ENCODE peak calls at places on chromosomes 13 and 19, in ten cellular contexts. K, F, Y, G, X, N, L, C, O and R are unnamed samples.

GRCh38 chr19:14550201-14550754 is 20.9 kb downstream of the TECR start:
- DNase-seq in K (peak), F (no peak), Y (no peak), G (no peak), X (no peak), N (no peak), L (no peak), C (no peak), O (no peak), R (no peak)

GRCh38 chr19:29569038-29569911 is 36.8 kb upstream of the POP4 start:
- DNase-seq in K (no peak), F (no peak), Y (no peak), G (no peak), X (no peak), N (no peak), L (no peak), C (no peak), O (no peak), R (no peak)

GRCh38 chr19:35438527-35438926 is 9.5 kb upstream of the FFAR2 start:
- DNase-seq in K (peak), F (no peak), Y (no peak), G (no peak), X (peak), N (no peak), L (no peak), C (no peak), O (no peak), R (no peak)

GRCh38 chr13:104477256-104477655 is 1411.0 kb upstream of the SLC10A2 start:
- DNase-seq in K (no peak), F (no peak), Y (no peak), G (peak), X (no peak), N (no peak), L (no peak), C (peak), O (no peak), R (no peak)

GRCh38 chr19:54804101-54804500 is 691 bp downstream of the KIR2DL4 start:
- DNase-seq in K (no peak), F (no peak), Y (no peak), G (no peak), X (no peak), N (no peak), L (no peak), C (no peak), O (no peak), R (no peak)

GRCh38 chr19:40524133-40524549 is 52.5 kb upstream of the SHKBP1 start:
- DNase-seq in K (no peak), F (no peak), Y (no peak), G (no peak), X (no peak), N (no peak), L (no peak), C (no peak), O (no peak), R (no peak)

GRCh38 chr19:40960780-40961179 is 30.3 kb upstream of the CYP2B6 start:
- DNase-seq in K (no peak), F (no peak), Y (no peak), G (no peak), X (no peak), N (no peak), L (no peak), C (no peak), O (no peak), R (no peak)

GRCh38 chr19:51651216-51651846 is 4.7 kb upstream of the SIGLEC14 start:
- DNase-seq in K (peak), F (no peak), Y (no peak), G (no peak), X (no peak), N (no peak), L (no peak), C (no peak), O (no peak), R (no peak)

GRCh38 chr19:41226053-41226873 is 7.2 kb downstream of the AXL start:
- DNase-seq in K (peak), F (peak), Y (peak), G (peak), X (peak), N (peak), L (peak), C (peak), O (peak), R (peak)

GRCh38 chr13:94968040-94968756 is 255.9 kb upstream of the SOX21 start:
- DNase-seq in K (peak), F (peak), Y (no peak), G (peak), X (peak), N (no peak), L (no peak), C (no peak), O (no peak), R (no peak)

GRCh38 chr13:20358022-20358421 is 125.9 kb upstream of the GJB6 start:
- DNase-seq in K (no peak), F (no peak), Y (no peak), G (no peak), X (no peak), N (no peak), L (no peak), C (no peak), O (no peak), R (no peak)

GRCh38 chr13:111271186-111271698 is 49.2 kb upstream of the TEX29 start:
- DNase-seq in K (no peak), F (no peak), Y (no peak), G (no peak), X (no peak), N (no peak), L (no peak), C (no peak), O (no peak), R (no peak)

GRCh38 chr13:112697756-112698655 is 8.2 kb downstream of the ATP11A start:
- DNase-seq in K (no peak), F (no peak), Y (no peak), G (no peak), X (no peak), N (no peak), L (no peak), C (no peak), O (peak), R (no peak)

GRCh38 chr13:107964356-107964755 is 251.0 kb downstream of the LIG4 start:
- DNase-seq in K (peak), F (peak), Y (no peak), G (peak), X (no peak), N (no peak), L (no peak), C (no peak), O (no peak), R (no peak)

GRCh38 chr13:98129059-98129741 is 13.7 kb upstream of the FARP1 start:
- DNase-seq in K (peak), F (no peak), Y (no peak), G (peak), X (no peak), N (no peak), L (no peak), C (peak), O (no peak), R (no peak)

GRCh38 chr13:45446181-45446580 is 18.6 kb upstream of the COG3 start:
- DNase-seq in K (no peak), F (no peak), Y (no peak), G (peak), X (no peak), N (no peak), L (no peak), C (peak), O (no peak), R (no peak)

GRCh38 chr19:18204394-18205179 is 745 bp upstream of the RAB3A start:
- DNase-seq in K (no peak), F (peak), Y (no peak), G (no peak), X (peak), N (no peak), L (peak), C (peak), O (no peak), R (no peak)

GRCh38 chr19:1216756-1217155 is 11.2 kb downstream of the STK11 start:
- DNase-seq in K (no peak), F (no peak), Y (no peak), G (no peak), X (no peak), N (no peak), L (no peak), C (no peak), O (no peak), R (no peak)
- H3K4me3 ChIP-seq in K (no peak), F (no peak), Y (no peak), G (no peak), X (no peak), N (no peak), L (no peak), C (no peak), O (no peak), R (no peak)

DNA sequence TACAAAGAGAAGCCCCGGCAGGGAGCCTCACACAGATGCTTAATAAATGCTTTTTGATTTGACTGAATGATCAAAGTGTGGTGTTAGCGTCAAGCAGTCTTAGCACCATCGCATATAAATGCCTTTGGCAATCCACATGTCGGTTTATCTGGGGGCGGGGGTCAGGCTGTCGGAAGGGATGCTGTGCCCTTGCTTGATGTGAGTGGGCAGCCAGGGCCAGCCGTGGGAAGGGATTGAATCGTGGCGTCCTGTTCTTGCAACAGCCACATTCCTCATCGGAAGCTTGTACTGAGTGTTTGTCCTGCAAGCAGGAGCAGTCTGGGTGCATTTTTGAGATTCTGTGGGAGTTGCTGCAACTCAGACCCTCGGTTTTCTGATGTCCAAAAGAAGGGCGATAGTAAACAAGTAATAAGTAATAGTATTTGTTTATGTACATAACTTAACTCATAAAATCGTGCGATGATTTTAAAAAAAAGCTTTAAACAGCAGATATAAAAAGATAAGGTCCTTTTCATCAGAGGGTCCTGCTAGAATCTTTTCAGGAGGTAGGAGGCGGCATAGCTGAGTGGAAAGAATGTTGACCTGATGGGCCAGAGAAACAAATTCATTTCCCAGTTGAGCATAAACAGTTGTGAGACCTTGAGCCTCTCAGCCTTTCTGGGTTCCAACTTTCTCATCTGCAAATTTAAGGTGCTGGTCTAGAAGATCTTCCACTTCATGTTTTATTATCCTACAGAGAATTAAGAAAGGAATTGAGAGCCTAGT is 173.3 kb downstream of the LACC1 start:
- DNase-seq in K (peak), F (no peak), Y (no peak), G (peak), X (peak), N (no peak), L (no peak), C (peak), O (peak), R (no peak)
- H3K27ac ChIP-seq in K (peak), F (no peak), Y (peak), G (no peak), X (no peak), N (no peak), L (no peak), C (peak), O (peak), R (no peak)

DNA sequence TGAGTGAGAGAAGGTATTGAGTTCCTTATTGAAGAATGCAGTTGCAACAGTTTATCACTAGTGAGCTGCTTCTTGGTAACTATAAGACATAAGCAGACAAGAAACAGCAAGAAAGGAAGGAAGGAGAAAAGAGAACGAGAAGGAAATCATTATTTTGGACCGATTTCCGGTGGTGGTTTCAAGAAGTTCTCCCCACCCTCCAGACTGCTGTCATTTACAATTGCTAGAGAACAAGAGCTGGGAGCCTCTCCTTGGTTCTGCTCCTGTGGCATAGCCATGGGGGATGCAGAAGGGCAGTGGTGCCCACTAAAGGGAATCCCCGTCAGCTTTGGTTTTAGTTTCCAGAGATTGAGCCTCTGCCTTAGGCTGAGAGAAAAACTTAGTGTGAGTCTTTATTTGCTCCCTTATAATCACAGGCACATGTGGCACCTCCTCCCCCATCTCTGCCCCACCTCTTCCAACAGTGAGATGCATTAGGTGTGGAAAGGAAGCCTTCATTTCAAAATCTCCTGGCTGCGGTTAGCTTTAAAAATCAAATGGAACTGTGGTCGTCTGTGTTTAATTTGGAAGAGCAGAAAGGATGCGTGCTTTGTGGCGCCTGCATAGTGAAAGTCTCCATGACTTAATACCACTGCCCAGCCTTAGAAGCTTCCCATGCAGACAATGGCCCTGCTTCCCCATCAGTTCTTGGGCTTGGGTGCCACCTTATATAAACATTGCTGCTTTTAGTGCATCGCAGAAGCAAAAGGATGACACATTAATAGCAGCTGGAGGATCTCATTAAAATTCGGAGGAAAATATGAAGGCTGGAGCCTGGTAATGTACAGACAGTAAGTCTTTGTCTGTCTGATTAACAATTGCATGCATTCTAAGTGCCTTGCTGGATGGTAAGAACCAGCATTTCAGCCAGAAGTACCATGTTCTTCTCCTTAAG is 25.0 kb downstream of the LRCH1 start:
- DNase-seq in K (no peak), F (no peak), Y (no peak), G (no peak), X (no peak), N (no peak), L (no peak), C (no peak), O (no peak), R (no peak)
- H3K4me3 ChIP-seq in K (no peak), F (no peak), Y (no peak), G (no peak), X (no peak), N (no peak), L (no peak), C (no peak), O (no peak), R (no peak)

GRCh38 chr13:54953786-54954185 is 1925.2 kb downstream of the OLFM4 start:
- DNase-seq in K (no peak), F (no peak), Y (no peak), G (no peak), X (no peak), N (no peak), L (no peak), C (no peak), O (no peak), R (no peak)
- H3K27ac ChIP-seq in K (no peak), F (no peak), Y (no peak), G (no peak), X (no peak), N (no peak), L (no peak), C (no peak), O (no peak), R (no peak)

DNA sequence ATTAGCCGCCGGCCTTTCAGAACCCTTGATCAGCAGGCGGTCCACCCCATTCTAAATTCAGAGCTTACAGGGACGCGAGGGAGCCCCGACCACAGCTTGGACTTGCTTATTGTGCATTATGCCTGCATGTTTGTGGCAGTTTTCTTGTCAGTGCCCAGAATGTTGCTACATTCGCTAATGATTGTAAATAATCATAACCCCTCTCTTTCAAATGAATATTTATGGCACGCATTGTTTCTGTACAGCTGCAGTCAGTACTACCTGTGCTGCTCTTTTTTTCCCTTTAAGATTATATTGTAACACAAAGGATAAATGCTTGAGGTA is 321 bp upstream of the VPS36 start:
- DNase-seq in K (no peak), F (no peak), Y (no peak), G (no peak), X (no peak), N (no peak), L (no peak), C (no peak), O (no peak), R (no peak)
- H3K4me3 ChIP-seq in K (no peak), F (peak), Y (peak), G (peak), X (peak), N (no peak), L (no peak), C (peak), O (no peak), R (no peak)

GRCh38 chr19:44887648-44888047 is 3.4 kb upstream of the TOMM40 start:
- DNase-seq in K (no peak), F (no peak), Y (no peak), G (no peak), X (no peak), N (no peak), L (no peak), C (no peak), O (no peak), R (no peak)
- H3K27ac ChIP-seq in K (no peak), F (no peak), Y (no peak), G (no peak), X (no peak), N (no peak), L (no peak), C (no peak), O (no peak), R (no peak)